ENCODE peak calls at places on chromosomes 1 and 21, in eight cellular contexts. K is hepatocyte, Z is psoas muscle, W is body of pancreas, E is A549, D is pancreas, G is PC-9, I is tibial artery. M is an unnamed sample.

GRCh38 chr1:174740248-174740990 is 259.3 kb upstream of the CACYBP start:
- DNase-seq in D (no peak), K (peak; percentile 16), Z (no peak), I (no peak), G (no peak), E (no peak), W (no peak), M (no peak)

GRCh38 chr1:169586395-169587255 is at the start of gene F5:
- DNase-seq in Z (peak; percentile 55), E (peak; percentile 72), W (peak; percentile 83), G (peak; percentile 64), D (peak; percentile 75), I (peak; percentile 61), K (peak; percentile 84), M (peak; percentile 92)

GRCh38 chr1:21956720-21957552 is 19.8 kb upstream of the HSPG2 start:
- DNase-seq in Z (no peak), G (peak; percentile 97), K (peak; percentile 74), W (peak; percentile 92), E (no peak), D (peak; percentile 91), I (peak; percentile 56), M (peak; percentile 87)

GRCh38 chr1:68010094-68010493 is 40.3 kb downstream of the DIRAS3 start:
- DNase-seq in Z (no peak), I (no peak), G (no peak), W (no peak), E (no peak), K (peak; percentile 32), D (no peak), M (no peak)

GRCh38 chr1:84271452-84272273 is 29.8 kb upstream of the SAMD13 start:
- DNase-seq in I (no peak), W (no peak), D (no peak), K (peak; percentile 13), Z (no peak), G (peak; percentile 7), E (no peak), M (no peak)

GRCh38 chr1:167860231-167860923 is 53.6 kb downstream of the ADCY10 start:
- DNase-seq in W (no peak), Z (no peak), E (no peak), I (no peak), K (no peak), G (no peak), D (no peak), M (no peak)

GRCh38 chr1:47935163-47935562 is 62.0 kb downstream of the TRABD2B start:
- DNase-seq in K (no peak), W (no peak), I (no peak), G (no peak), D (no peak), E (no peak), Z (no peak), M (no peak)

GRCh38 chr1:9350011-9350907 is 57.6 kb downstream of the SPSB1 start:
- DNase-seq in W (no peak), D (no peak), Z (peak; percentile 56), K (no peak), E (no peak), G (peak; percentile 17), I (peak; percentile 62), M (peak; percentile 57)

GRCh38 chr1:117318456-117318855 is 48.8 kb upstream of the MAN1A2 start:
- DNase-seq in W (no peak), E (no peak), Z (no peak), D (no peak), G (no peak), K (no peak), I (no peak), M (no peak)

GRCh38 chr1:119815361-119815760 is 4.1 kb upstream of the REG4 start:
- DNase-seq in E (no peak), G (no peak), D (no peak), I (no peak), W (no peak), Z (no peak), K (no peak), M (no peak)

GRCh38 chr1:16266411-16267118 is 29.6 kb upstream of the CPLANE2 start:
- DNase-seq in Z (no peak), G (no peak), K (no peak), D (no peak), E (no peak), W (no peak), I (no peak), M (no peak)

GRCh38 chr1:181659348-181659957 is 176.1 kb downstream of the CACNA1E start:
- DNase-seq in Z (no peak), W (no peak), K (peak; percentile 21), G (no peak), I (no peak), E (no peak), D (no peak), M (no peak)

GRCh38 chr1:111290640-111291039 is at the start of gene CHIA:
- DNase-seq in I (no peak), K (no peak), E (no peak), D (no peak), W (peak; percentile 25), Z (no peak), G (no peak), M (peak; percentile 43)

GRCh38 chr1:81912383-81912782 is 111.6 kb downstream of the ADGRL2 start:
- DNase-seq in D (no peak), W (no peak), I (no peak), K (no peak), E (no peak), G (no peak), Z (no peak), M (no peak)

GRCh38 chr21:33238565-33239255 is 9.0 kb downstream of the IFNAR2 start:
- DNase-seq in Z (no peak), G (no peak), I (no peak), E (no peak), K (no peak), W (no peak), D (no peak), M (no peak)
- H3K27ac ChIP-seq in Z (no peak overlapping the region), G (no peak overlapping the region), I (no peak overlapping the region), E (no peak overlapping the region), K (no peak overlapping the region), W (no peak overlapping the region), D (no peak overlapping the region), M (peak overlapping the region; percentile 45)

GRCh38 chr21:37001446-37001845 is 5.1 kb upstream of the RIPPLY3 start:
- DNase-seq in K (no peak), W (no peak), E (no peak), I (no peak), D (no peak), G (no peak), Z (no peak), M (no peak)

GRCh38 chr21:37005548-37006242 is 807 bp upstream of the RIPPLY3 start:
- DNase-seq in I (no peak), K (no peak), Z (no peak), E (no peak), D (no peak), W (no peak), G (no peak), M (no peak)

GRCh38 chr21:36999131-36999898 is 7.2 kb upstream of the RIPPLY3 start:
- DNase-seq in D (no peak), G (no peak), K (no peak), E (no peak), W (no peak), I (no peak), Z (no peak), M (no peak)

GRCh38 chr21:36994501-36995189 is 11.9 kb upstream of the RIPPLY3 start:
- DNase-seq in Z (no peak), W (no peak), K (peak; percentile 48), I (no peak), E (no peak), D (no peak), G (no peak), M (no peak)

GRCh38 chr21:37000381-37000780 is 6.1 kb upstream of the RIPPLY3 start:
- DNase-seq in Z (no peak), D (no peak), K (no peak), W (no peak), I (no peak), G (no peak), E (no peak), M (no peak)
- TF ChIP-seq CTCF in Z (no peak), D (no peak), K (no peak), W (no peak), I (no peak), G (peak; percentile 37), E (peak; percentile 4), M (no peak)

GRCh38 chr1:53380296-53380695 is 52.4 kb upstream of the LRP8 start:
- DNase-seq in K (no peak), I (no peak), W (no peak), D (no peak), Z (no peak), G (no peak), E (no peak), M (no peak)

GRCh38 chr1:53378932-53379661 is 51.2 kb upstream of the LRP8 start:
- DNase-seq in K (no peak), Z (no peak), E (no peak), I (peak; percentile 5), G (no peak), W (no peak), D (no peak), M (no peak)

GRCh38 chr1:53379662-53380002 is 51.8 kb upstream of the LRP8 start:
- DNase-seq in G (no peak), K (no peak), I (no peak), D (no peak), E (no peak), Z (no peak), W (no peak), M (no peak)

GRCh38 chr1:53383471-53383870 is 55.6 kb upstream of the LRP8 start:
- DNase-seq in W (no peak), G (no peak), E (no peak), Z (no peak), D (no peak), I (no peak), K (no peak), M (no peak)

DNA sequence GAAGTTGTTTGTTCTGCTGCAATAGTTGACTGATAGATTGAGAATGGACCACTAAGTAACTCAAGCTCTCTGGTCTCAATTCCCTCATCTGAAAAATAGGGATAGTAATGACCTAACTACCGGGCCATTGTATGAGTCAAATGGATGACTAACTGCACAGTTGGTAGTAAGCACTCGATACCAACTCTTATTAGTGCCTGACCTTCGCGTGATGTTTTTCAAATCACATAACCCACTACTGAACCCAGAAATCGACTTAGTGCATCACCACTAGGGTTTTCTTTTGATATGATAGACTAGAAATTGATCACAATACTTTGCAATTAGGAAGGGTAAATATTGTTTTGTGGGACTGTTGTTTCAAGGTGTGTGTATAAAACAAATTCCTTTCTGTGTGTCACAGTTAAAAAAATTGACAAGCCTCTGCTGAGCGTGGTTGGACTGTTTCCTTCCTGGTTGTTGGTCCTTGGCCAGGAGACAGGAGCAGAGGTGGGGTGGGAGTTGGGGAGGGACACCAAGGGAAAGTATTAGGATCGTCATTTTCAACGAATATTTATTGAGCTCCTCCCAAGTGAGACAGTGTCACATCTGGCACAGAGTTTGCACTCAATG is 54.0 kb upstream of the LRP8 start:
- DNase-seq in Z (no peak), D (no peak), K (no peak), E (peak; percentile 43), I (no peak), G (peak; percentile 23), W (no peak), M (no peak)
- H3K4me1 ChIP-seq in Z (no peaks in the 10 kb centered on the region), D (no peaks in the 10 kb centered on the region), K (no peaks in the 10 kb centered on the region), E (peaks cover 11% of the 10 kb centered on the region), I (no peaks in the 10 kb centered on the region), G (peaks cover 17% of the 10 kb centered on the region), W (no peaks in the 10 kb centered on the region), M (no peaks in the 10 kb centered on the region)

GRCh38 chr1:204350857-204351573 is 8.7 kb downstream of the PLEKHA6 start:
- DNase-seq in I (peak; percentile 75), D (peak; percentile 77), E (no peak), Z (peak; percentile 72), W (peak; percentile 73), G (no peak), K (peak; percentile 81), M (peak; percentile 83)
- H3K27ac ChIP-seq in I (no peak overlapping the region), D (no peak overlapping the region), E (no peak overlapping the region), Z (no peak overlapping the region), W (no peak overlapping the region), G (no peak overlapping the region), K (peak overlapping the region; percentile 97), M (no peak overlapping the region)